ENCODE peak calls at places on chromosomes 3 and 15, in six cellular contexts. One of them, this sample, is unnamed.

GRCh38 chr15:41935566-41936020 is 36.8 kb downstream of the EHD4 start:
- DNase-seq in HS-5: no peak
- DNase-seq in CD4-positive, alpha-beta T cell: no peak
- DNase-seq in EH: no peak
- DNase-seq in Right ventricle myocardium inferior: no peak
- DNase-seq in upper lobe of right lung: no peak
- DNase-seq in this sample: peak

GRCh38 chr15:60649845-60650548 is 171.1 kb upstream of the ICE2 start:
- DNase-seq in HS-5: no peak
- DNase-seq in CD4-positive, alpha-beta T cell: no peak
- DNase-seq in EH: no peak
- DNase-seq in Right ventricle myocardium inferior: no peak
- DNase-seq in upper lobe of right lung: no peak
- DNase-seq in this sample: no peak

GRCh38 chr3:127074900-127075360 is 92.0 kb downstream of the PLXNA1 start:
- DNase-seq in HS-5: no peak
- DNase-seq in CD4-positive, alpha-beta T cell: no peak
- DNase-seq in EH: peak
- DNase-seq in Right ventricle myocardium inferior: no peak
- DNase-seq in upper lobe of right lung: peak
- DNase-seq in this sample: peak

GRCh38 chr15:94070341-94071275 is 160.8 kb upstream of the MCTP2 start:
- DNase-seq in HS-5: no peak
- DNase-seq in CD4-positive, alpha-beta T cell: no peak
- DNase-seq in EH: peak
- DNase-seq in Right ventricle myocardium inferior: no peak
- DNase-seq in upper lobe of right lung: peak
- DNase-seq in this sample: peak

GRCh38 chr3:14137004-14137403 is 12.2 kb downstream of the TMEM43 start:
- DNase-seq in HS-5: no peak
- DNase-seq in CD4-positive, alpha-beta T cell: no peak
- DNase-seq in EH: no peak
- DNase-seq in Right ventricle myocardium inferior: no peak
- DNase-seq in upper lobe of right lung: no peak
- DNase-seq in this sample: peak

GRCh38 chr15:65980824-65981456 is 111.6 kb downstream of the RAB11A start:
- DNase-seq in HS-5: peak
- DNase-seq in CD4-positive, alpha-beta T cell: no peak
- DNase-seq in EH: peak
- DNase-seq in Right ventricle myocardium inferior: no peak
- DNase-seq in upper lobe of right lung: peak
- DNase-seq in this sample: peak

GRCh38 chr15:29825205-29825604 is 2.9 kb upstream of the TJP1 start:
- DNase-seq in HS-5: no peak
- DNase-seq in CD4-positive, alpha-beta T cell: no peak
- DNase-seq in EH: peak
- DNase-seq in Right ventricle myocardium inferior: no peak
- DNase-seq in upper lobe of right lung: no peak
- DNase-seq in this sample: peak

GRCh38 chr3:190968616-190969015 is 106.1 kb upstream of the GMNC start:
- DNase-seq in HS-5: no peak
- DNase-seq in CD4-positive, alpha-beta T cell: no peak
- DNase-seq in EH: no peak
- DNase-seq in Right ventricle myocardium inferior: no peak
- DNase-seq in upper lobe of right lung: no peak
- DNase-seq in this sample: no peak

GRCh38 chr15:101501703-101502373 is 12.3 kb upstream of the PCSK6 start:
- DNase-seq in HS-5: no peak
- DNase-seq in CD4-positive, alpha-beta T cell: peak
- DNase-seq in EH: peak
- DNase-seq in Right ventricle myocardium inferior: no peak
- DNase-seq in upper lobe of right lung: no peak
- DNase-seq in this sample: no peak

GRCh38 chr15:35305906-35306305 is 220.8 kb upstream of the NANOGP8 start:
- DNase-seq in HS-5: peak
- DNase-seq in CD4-positive, alpha-beta T cell: no peak
- DNase-seq in EH: peak
- DNase-seq in Right ventricle myocardium inferior: no peak
- DNase-seq in upper lobe of right lung: no peak
- DNase-seq in this sample: peak

GRCh38 chr3:147616998-147617619 is 207.9 kb downstream of the ZIC1 start:
- DNase-seq in HS-5: no peak
- DNase-seq in CD4-positive, alpha-beta T cell: no peak
- DNase-seq in EH: peak
- DNase-seq in Right ventricle myocardium inferior: no peak
- DNase-seq in upper lobe of right lung: no peak
- DNase-seq in this sample: no peak

GRCh38 chr3:156997351-156997750 is 162.6 kb downstream of the CCNL1 start:
- DNase-seq in HS-5: no peak
- DNase-seq in CD4-positive, alpha-beta T cell: no peak
- DNase-seq in EH: peak
- DNase-seq in Right ventricle myocardium inferior: no peak
- DNase-seq in upper lobe of right lung: no peak
- DNase-seq in this sample: peak

GRCh38 chr3:124142389-124142970 is 150.6 kb upstream of the ROPN1 start:
- DNase-seq in HS-5: no peak
- DNase-seq in CD4-positive, alpha-beta T cell: no peak
- DNase-seq in EH: peak
- DNase-seq in Right ventricle myocardium inferior: no peak
- DNase-seq in upper lobe of right lung: no peak
- DNase-seq in this sample: no peak

GRCh38 chr3:154252759-154253638 is 71.3 kb downstream of the DHX36 start:
- DNase-seq in HS-5: no peak
- DNase-seq in CD4-positive, alpha-beta T cell: peak
- DNase-seq in EH: peak
- DNase-seq in Right ventricle myocardium inferior: peak
- DNase-seq in upper lobe of right lung: peak
- DNase-seq in this sample: peak

GRCh38 chr3:67529915-67530314 is 124.5 kb downstream of the SUCLG2 start:
- DNase-seq in HS-5: no peak
- DNase-seq in CD4-positive, alpha-beta T cell: no peak
- DNase-seq in EH: peak
- DNase-seq in Right ventricle myocardium inferior: no peak
- DNase-seq in upper lobe of right lung: no peak
- DNase-seq in this sample: peak

GRCh38 chr3:62277986-62278385 is 95.4 kb downstream of the FEZF2 start:
- DNase-seq in HS-5: no peak
- DNase-seq in CD4-positive, alpha-beta T cell: no peak
- DNase-seq in EH: no peak
- DNase-seq in Right ventricle myocardium inferior: no peak
- DNase-seq in upper lobe of right lung: no peak
- DNase-seq in this sample: no peak

GRCh38 chr15:51931638-51932037 is 39.9 kb downstream of the LEO1 start:
- DNase-seq in HS-5: no peak
- DNase-seq in CD4-positive, alpha-beta T cell: no peak
- DNase-seq in EH: peak
- DNase-seq in Right ventricle myocardium inferior: no peak
- DNase-seq in upper lobe of right lung: no peak
- DNase-seq in this sample: peak

GRCh38 chr3:10404377-10404776 is 83.5 kb upstream of the SEC13 start:
- DNase-seq in HS-5: no peak
- DNase-seq in CD4-positive, alpha-beta T cell: no peak
- DNase-seq in EH: no peak
- DNase-seq in Right ventricle myocardium inferior: no peak
- DNase-seq in upper lobe of right lung: no peak
- DNase-seq in this sample: no peak

GRCh38 chr3:159711560-159712333 is 276.9 kb upstream of the IL12A start:
- DNase-seq in HS-5: peak
- DNase-seq in CD4-positive, alpha-beta T cell: no peak
- DNase-seq in EH: peak
- DNase-seq in Right ventricle myocardium inferior: no peak
- DNase-seq in upper lobe of right lung: no peak
- DNase-seq in this sample: peak

GRCh38 chr15:31463521-31464102 is 137.0 kb downstream of the KLF13 start:
- DNase-seq in HS-5: no peak
- DNase-seq in CD4-positive, alpha-beta T cell: no peak
- DNase-seq in EH: no peak
- DNase-seq in Right ventricle myocardium inferior: no peak
- DNase-seq in upper lobe of right lung: peak
- DNase-seq in this sample: no peak

GRCh38 chr15:31398677-31399260 is 72.1 kb downstream of the KLF13 start:
- DNase-seq in HS-5: no peak
- DNase-seq in CD4-positive, alpha-beta T cell: no peak
- DNase-seq in EH: no peak
- DNase-seq in Right ventricle myocardium inferior: no peak
- DNase-seq in upper lobe of right lung: no peak
- DNase-seq in this sample: peak

GRCh38 chr15:40093224-40093842 is 15.3 kb downstream of the BMF start:
- DNase-seq in HS-5: no peak
- DNase-seq in CD4-positive, alpha-beta T cell: no peak
- DNase-seq in EH: peak
- DNase-seq in Right ventricle myocardium inferior: no peak
- DNase-seq in upper lobe of right lung: peak
- DNase-seq in this sample: peak

GRCh38 chr3:126025116-126025729 is 56.2 kb downstream of the ROPN1B start:
- DNase-seq in HS-5: no peak
- DNase-seq in CD4-positive, alpha-beta T cell: no peak
- DNase-seq in EH: no peak
- DNase-seq in Right ventricle myocardium inferior: no peak
- DNase-seq in upper lobe of right lung: peak
- DNase-seq in this sample: no peak

GRCh38 chr3:139251529-139251928 is 92.3 kb upstream of the MRPS22 start:
- DNase-seq in HS-5: no peak
- DNase-seq in CD4-positive, alpha-beta T cell: no peak
- DNase-seq in EH: no peak
- DNase-seq in Right ventricle myocardium inferior: no peak
- DNase-seq in upper lobe of right lung: peak
- DNase-seq in this sample: peak

GRCh38 chr15:45634442-45635190 is at the start of gene SQOR:
- DNase-seq in HS-5: no peak
- DNase-seq in CD4-positive, alpha-beta T cell: peak
- DNase-seq in EH: peak
- DNase-seq in Right ventricle myocardium inferior: peak
- DNase-seq in upper lobe of right lung: peak
- DNase-seq in this sample: peak

GRCh38 chr3:129609591-129610169 is 3.2 kb upstream of the PLXND1 start:
- DNase-seq in HS-5: no peak
- DNase-seq in CD4-positive, alpha-beta T cell: no peak
- DNase-seq in EH: peak
- DNase-seq in Right ventricle myocardium inferior: no peak
- DNase-seq in upper lobe of right lung: no peak
- DNase-seq in this sample: peak

GRCh38 chr3:12015627-12016026 is 11.4 kb downstream of the SYN2 start:
- DNase-seq in HS-5: no peak
- DNase-seq in CD4-positive, alpha-beta T cell: no peak
- DNase-seq in EH: no peak
- DNase-seq in Right ventricle myocardium inferior: no peak
- DNase-seq in upper lobe of right lung: no peak
- DNase-seq in this sample: no peak

GRCh38 chr3:172256101-172256687 is 192.1 kb downstream of the GHSR start:
- DNase-seq in HS-5: no peak
- DNase-seq in CD4-positive, alpha-beta T cell: no peak
- DNase-seq in EH: peak
- DNase-seq in Right ventricle myocardium inferior: no peak
- DNase-seq in upper lobe of right lung: no peak
- DNase-seq in this sample: peak

This sample was measured in RPMI7951.